ENCODE peak calls at places on chromosomes 16 and 17, in eight cellular contexts. G is HepG2, S is A549, R is GM12878, V is GM23338, D is HCT116, O is SK-N-SH, Y is K562. P is an unnamed sample.
A peak's percentile ranks its signal among the peaks of the same experiment; 100 is the strongest.

GRCh38 chr17:2749784-2750181 is 331 bp upstream of the CCDC92B start:
- DNase-seq in O (peak; percentile 92), D (peak; percentile 38), S (peak; percentile 73), Y (peak; percentile 74), R (peak; percentile 4), G (peak; percentile 43), V (peak; percentile 94), P (no peak)

GRCh38 chr17:45073414-45074070 is 12.4 kb downstream of the NMT1 start:
- DNase-seq in V (no peak), D (no peak), Y (no peak), O (no peak), R (no peak), S (no peak), G (no peak), P (no peak)

GRCh38 chr16:3980311-3981111 is 100.0 kb upstream of the CREBBP start:
- DNase-seq in D (no peak), V (no peak), R (no peak), S (no peak), O (peak; percentile 59), Y (no peak), G (no peak), P (no peak)

GRCh38 chr16:5028950-5029475 is 4.7 kb downstream of the NAGPA start:
- DNase-seq in O (no peak), V (no peak), G (no peak), S (no peak), D (no peak), R (no peak), Y (no peak), P (no peak)

GRCh38 chr17:19024101-19025078 is 19.8 kb upstream of the FAM83G start:
- DNase-seq in Y (no peak), D (no peak), V (no peak), O (no peak), G (no peak), S (peak; percentile 49), R (no peak), P (no peak)

GRCh38 chr17:44381810-44382209 is 7.6 kb downstream of the ITGA2B start:
- DNase-seq in D (no peak), S (no peak), V (no peak), O (no peak), R (no peak), Y (no peak), G (no peak), P (no peak)

GRCh38 chr17:34572483-34572882 is 6.9 kb upstream of the TMEM132E start:
- DNase-seq in R (no peak), O (no peak), D (no peak), G (no peak), S (no peak), V (no peak), Y (no peak), P (no peak)

GRCh38 chr16:88405325-88406060 is 22.7 kb downstream of the ZNF469 start:
- DNase-seq in S (no peak), G (no peak), Y (no peak), R (no peak), D (no peak), V (no peak), O (peak; percentile 89), P (no peak)

GRCh38 chr16:85394511-85395206 is 218.5 kb upstream of the GSE1 start:
- DNase-seq in G (no peak), S (no peak), Y (no peak), R (no peak), V (no peak), D (no peak), O (no peak), P (no peak)

GRCh38 chr17:17435323-17435722 is 41.5 kb upstream of the MED9 start:
- DNase-seq in D (no peak), V (no peak), O (no peak), S (peak; percentile 78), R (no peak), Y (no peak), G (peak; percentile 80), P (no peak)

GRCh38 chr17:9938764-9939163 is 33.7 kb upstream of the RCVRN start:
- DNase-seq in V (no peak), R (no peak), D (no peak), O (no peak), S (no peak), Y (no peak), G (no peak), P (no peak)

GRCh38 chr17:55351027-55351625 is 70.5 kb downstream of the MMD start:
- DNase-seq in D (no peak), G (no peak), R (no peak), O (no peak), S (no peak), Y (no peak), V (no peak), P (no peak)

GRCh38 chr17:34997355-34997862 is 17.1 kb downstream of the LIG3 start:
- DNase-seq in V (no peak), D (no peak), S (no peak), R (no peak), G (no peak), O (no peak), Y (no peak), P (no peak)

GRCh38 chr16:85543536-85543935 is 69.6 kb upstream of the GSE1 start:
- DNase-seq in D (no peak), Y (no peak), R (no peak), O (no peak), G (no peak), S (no peak), V (no peak), P (no peak)

GRCh38 chr16:5460701-5461100 is 363.1 kb upstream of the EEF2KMT start:
- DNase-seq in R (no peak), S (no peak), V (no peak), D (no peak), Y (no peak), G (no peak), O (peak; percentile 14), P (no peak)

GRCh38 chr16:51359141-51359960 is 208.3 kb upstream of the SALL1 start:
- DNase-seq in V (peak; percentile 68), O (peak; percentile 73), S (no peak), Y (no peak), G (no peak), D (no peak), R (no peak), P (no peak)

GRCh38 chr17:52828621-52829020 is 670.1 kb upstream of the CA10 start:
- DNase-seq in D (no peak), S (peak; percentile 12), G (no peak), V (peak; percentile 23), Y (no peak), R (no peak), O (no peak), P (no peak)

GRCh38 chr16:85170066-85171003 is 58.1 kb upstream of the CIBAR2 start:
- DNase-seq in V (no peak), Y (no peak), S (no peak), R (no peak), G (no peak), D (no peak), O (peak; percentile 67), P (no peak)

GRCh38 chr16:53904533-53904932 is 200.6 kb downstream of the FTO start:
- DNase-seq in V (no peak), G (no peak), D (no peak), R (no peak), S (no peak), O (no peak), Y (no peak), P (no peak)

GRCh38 chr17:76542566-76542971 is 2.7 kb downstream of the PRCD start:
- DNase-seq in V (peak; percentile 1), G (no peak), O (no peak), R (no peak), S (no peak), Y (no peak), D (no peak), P (no peak)

GRCh38 chr17:76543482-76544122 is 3.8 kb downstream of the PRCD start:
- DNase-seq in R (no peak), Y (no peak), O (peak; percentile 64), D (no peak), S (no peak), V (peak; percentile 15), G (no peak), P (no peak)

GRCh38 chr17:76540381-76541300 is 797 bp downstream of the PRCD start:
- DNase-seq in S (peak; percentile 94), Y (peak; percentile 97), R (no peak), G (peak; percentile 73), O (peak; percentile 93), D (peak; percentile 93), V (peak; percentile 99), P (no peak)

GRCh38 chr17:76542984-76543383 is 3.1 kb downstream of the PRCD start:
- DNase-seq in D (no peak), V (peak; percentile 9), S (no peak), G (no peak), R (no peak), O (peak; percentile 58), Y (no peak), P (no peak)

GRCh38 chr17:76541739-76542450 is 2.1 kb downstream of the PRCD start:
- DNase-seq in Y (no peak), O (no peak), V (no peak), S (no peak), D (no peak), G (no peak), R (no peak), P (no peak)
- H3K4me1 ChIP-seq in Y (peaks cover 60% of the 10 kb centered on the region), O (peaks cover 88% of the 10 kb centered on the region), V (peaks cover 19% of the 10 kb centered on the region), S (peaks cover 15% of the 10 kb centered on the region), D (peaks cover 20% of the 10 kb centered on the region), G (peaks cover 18% of the 10 kb centered on the region), R (no peaks in the 10 kb centered on the region), P (peaks cover 24% of the 10 kb centered on the region)

DNA sequence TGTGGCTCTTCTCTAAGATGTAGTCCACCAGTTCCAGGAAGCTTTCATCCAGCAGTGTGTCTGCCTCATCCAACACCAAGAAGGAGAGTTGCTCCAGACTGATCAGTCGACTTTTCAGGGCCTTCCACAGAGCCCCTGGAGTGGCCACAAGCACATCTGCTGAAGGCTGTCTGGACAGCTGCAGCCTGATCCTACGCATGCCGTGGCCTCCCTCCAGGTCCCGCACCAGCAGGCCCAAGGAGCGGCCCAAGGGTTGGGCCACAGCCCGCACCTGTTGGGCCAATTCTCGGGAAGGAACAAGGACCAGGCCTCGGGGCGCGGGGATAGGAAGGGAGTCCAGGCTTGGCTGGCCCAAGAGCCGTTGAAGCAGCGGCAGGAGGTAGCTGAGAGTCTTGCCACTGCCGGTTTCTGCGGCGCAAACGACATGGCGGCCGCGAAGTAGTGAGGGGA is 729 bp downstream of the DDX28 start:
- DNase-seq in O (no peak), V (no peak), S (no peak), Y (peak; percentile 14), G (no peak), D (no peak), R (no peak), P (no peak)
- TF ChIP-seq REST in O (no peak), V (no peak), S (no peak), Y (no peak), G (no peak), D (no peak), R (no peak), P (no peak)

GRCh38 chr16:1050921-1051320 is 21.6 kb upstream of the SSTR5 start:
- DNase-seq in V (no peak), D (no peak), O (no peak), G (no peak), Y (no peak), S (no peak), R (no peak), P (no peak)
- H3K4me1 ChIP-seq in V (no peaks in the 10 kb centered on the region), D (peaks cover 28% of the 10 kb centered on the region), O (no peaks in the 10 kb centered on the region), G (peaks cover 18% of the 10 kb centered on the region), Y (peaks cover 62% of the 10 kb centered on the region), S (peaks cover 15% of the 10 kb centered on the region), R (no peaks in the 10 kb centered on the region), P (peaks cover 15% of the 10 kb centered on the region)

DNA sequence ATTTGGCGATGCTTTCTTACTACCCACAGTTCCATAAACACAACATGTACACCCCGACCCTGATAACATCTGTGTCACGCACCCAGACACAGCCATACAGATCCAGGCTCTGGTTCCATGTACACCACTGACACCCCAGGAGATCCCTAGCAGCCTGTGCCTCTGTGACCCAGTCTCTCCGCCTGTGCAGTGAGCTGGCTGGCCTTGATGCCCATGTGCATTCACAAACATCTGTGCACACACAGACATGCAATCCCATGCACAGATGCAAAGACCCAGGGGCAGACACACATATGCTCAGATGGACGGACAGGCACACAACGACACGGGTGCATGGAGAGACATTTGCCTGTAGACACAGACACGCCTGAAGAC is 4.1 kb downstream of the CCDC102A start:
- DNase-seq in D (no peak), S (no peak), O (peak; percentile 45), V (no peak), R (no peak), G (no peak), Y (no peak), P (no peak)
- TF ChIP-seq REST in D (no peak), S (no peak), O (no peak), V (no peak), R (no peak), G (no peak), Y (no peak), P (no peak)

P was measured in Panc1.